ENCODE peak calls at places on chromosomes 13 and 19, in five cellular contexts. Z is tibial nerve, F is stomach, J is chondrocyte, S is SK-N-SH. N is an unnamed sample.

GRCh38 chr19:5632241-5632612 is 9.3 kb downstream of the SAFB start:
- DNase-seq in J (no peak), S (no peak), Z (no peak), F (no peak), N (no peak)

GRCh38 chr13:60591348-60591747 is 194.3 kb downstream of the TDRD3 start:
- DNase-seq in J (no peak), S (no peak), Z (no peak), F (no peak), N (no peak)

GRCh38 chr13:83621765-83622421 is 260.4 kb downstream of the SLITRK1 start:
- DNase-seq in J (no peak), F (no peak), S (no peak), Z (no peak), N (no peak)

GRCh38 chr19:4597278-4597974 is 37.9 kb upstream of the SEMA6B start:
- DNase-seq in J (no peak), Z (no peak), F (no peak), S (no peak), N (peak)

GRCh38 chr13:113138792-113139551 is 16.4 kb downstream of the F10 start:
- DNase-seq in S (no peak), F (peak), J (no peak), Z (no peak), N (no peak)

GRCh38 chr13:76231522-76232167 is 595.5 kb downstream of the LMO7 start:
- DNase-seq in Z (no peak), F (no peak), J (no peak), S (no peak), N (no peak)

GRCh38 chr19:15812059-15812722 is 3.3 kb downstream of the OR10H1 start:
- DNase-seq in Z (no peak), F (peak), S (no peak), J (no peak), N (no peak)

GRCh38 chr19:5993516-5994406 is 15.8 kb upstream of the RANBP3 start:
- DNase-seq in S (peak), J (no peak), Z (no peak), F (peak), N (no peak)

GRCh38 chr13:21504379-21504778 is 45.3 kb upstream of the ZDHHC20 start:
- DNase-seq in Z (no peak), F (no peak), S (peak), J (no peak), N (no peak)

GRCh38 chr13:106083620-106084350 is 451.7 kb downstream of the EFNB2 start:
- DNase-seq in Z (no peak), J (no peak), F (peak), S (peak), N (peak)

GRCh38 chr19:17281391-17282304 is at the start of gene ANKLE1:
- DNase-seq in F (peak), J (no peak), S (peak), Z (no peak), N (peak)

GRCh38 chr19:7751157-7751783 is 3.9 kb upstream of the CD209 start:
- DNase-seq in S (no peak), F (no peak), J (no peak), Z (no peak), N (no peak)

GRCh38 chr19:37966211-37967072 is 59.4 kb downstream of the SIPA1L3 start:
- DNase-seq in S (no peak), J (peak), F (no peak), Z (no peak), N (no peak)

GRCh38 chr19:1081301-1082164 is 13.6 kb downstream of the POLR2E start:
- DNase-seq in F (no peak), S (no peak), J (peak), Z (no peak), N (no peak)

GRCh38 chr13:21895769-21896168 is 224.9 kb downstream of the FGF9 start:
- DNase-seq in F (no peak), S (no peak), Z (no peak), J (no peak), N (no peak)

GRCh38 chr13:31882794-31883193 is 143.5 kb downstream of the RXFP2 start:
- DNase-seq in Z (no peak), S (no peak), F (no peak), J (no peak), N (no peak)

GRCh38 chr13:96089749-96090239 is at the start of gene HS6ST3:
- DNase-seq in J (no peak), Z (no peak), F (peak), S (peak), N (peak)

GRCh38 chr13:112796190-112796915 is 106.5 kb downstream of the ATP11A start:
- DNase-seq in J (no peak), F (peak), Z (no peak), S (no peak), N (no peak)

GRCh38 chr19:33300016-33300981 is 2.0 kb downstream of the CEBPA start:
- DNase-seq in Z (no peak), S (peak), J (peak), F (peak), N (no peak)

GRCh38 chr13:107043016-107043957 is 475.4 kb upstream of the ARGLU1 start:
- DNase-seq in J (no peak), S (no peak), F (no peak), Z (no peak), N (no peak)

GRCh38 chr13:27273658-27274425 is 3.2 kb downstream of the RASL11A start:
- DNase-seq in J (no peak), Z (no peak), F (no peak), S (no peak), N (no peak)

GRCh38 chr13:93505104-93505952 is 278.7 kb downstream of the GPC6 start:
- DNase-seq in S (no peak), J (no peak), Z (no peak), F (no peak), N (no peak)

GRCh38 chr19:53771133-53771532 is 53.0 kb downstream of the NLRP12 start:
- DNase-seq in Z (no peak), J (no peak), F (no peak), S (no peak), N (no peak)

GRCh38 chr19:36962346-36962745 is 46.2 kb downstream of the ZNF568 start:
- DNase-seq in Z (no peak), F (no peak), S (no peak), J (no peak), N (no peak)

GRCh38 chr13:28684257-28684656 is 25.3 kb downstream of the POMP start:
- DNase-seq in F (no peak), J (no peak), Z (no peak), S (no peak), N (no peak)

GRCh38 chr13:101390461-101390860 is 25.8 kb downstream of the NALCN start:
- DNase-seq in Z (no peak), F (no peak), J (no peak), S (no peak), N (no peak)

GRCh38 chr13:34310539-34310938 is 492.6 kb downstream of the RFC3 start:
- DNase-seq in F (no peak), Z (no peak), J (no peak), S (peak), N (no peak)

GRCh38 chr19:44753932-44754742 is 5.6 kb downstream of the BCL3 start:
- DNase-seq in F (peak), J (no peak), S (peak), Z (peak), N (peak)

GRCh38 chr19:3838661-3839060 is 30.2 kb downstream of the ZFR2 start:
- DNase-seq in Z (no peak), J (no peak), F (no peak), S (peak), N (no peak)

GRCh38 chr13:113863511-113864302 is at the start of gene GAS6:
- DNase-seq in F (peak), J (no peak), S (peak), Z (no peak), N (peak)

GRCh38 chr19:45428385-45429231 is 4.9 kb upstream of the ERCC1 start:
- DNase-seq in F (peak), S (peak), J (no peak), Z (no peak), N (peak)

GRCh38 chr13:67230774-67231480 is 791 bp upstream of the PCDH9 start:
- DNase-seq in Z (peak), J (peak), F (peak), S (peak), N (peak)

DNA sequence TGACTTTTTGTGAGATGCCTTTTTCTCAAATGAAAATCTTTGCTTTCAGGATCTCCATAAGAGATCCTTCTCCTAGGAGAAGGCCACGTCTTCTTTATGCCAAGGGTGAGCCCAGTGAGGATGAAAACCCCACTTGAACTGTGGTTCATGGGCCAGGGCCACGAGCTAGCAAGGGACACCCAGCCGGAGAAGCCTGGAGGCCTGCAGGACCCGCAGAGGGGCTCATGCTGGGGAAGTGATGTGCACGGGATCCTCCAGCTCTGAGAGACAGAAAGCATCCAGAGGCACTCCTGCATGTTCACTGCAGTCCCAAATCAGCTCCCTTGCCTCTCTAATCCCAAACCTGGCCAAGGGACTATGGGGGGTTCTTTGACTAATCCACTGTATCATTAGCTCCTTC is 168.9 kb downstream of the UQCRFS1 start:
- DNase-seq in Z (no peak), S (no peak), F (no peak), J (no peak), N (no peak)
- TF ChIP-seq CTCF in Z (no peak), S (no peak), F (no peak), J (no peak), N (no peak)

GRCh38 chr19:34366670-34367423 is 1.9 kb downstream of the GPI start:
- DNase-seq in F (no peak), Z (no peak), J (no peak), S (no peak), N (no peak)

GRCh38 chr19:34367424-34367957 is 2.5 kb downstream of the GPI start:
- DNase-seq in Z (no peak), F (no peak), J (no peak), S (no peak), N (no peak)

GRCh38 chr19:34370117-34370516 is 5.1 kb downstream of the GPI start:
- DNase-seq in S (no peak), F (no peak), Z (no peak), J (no peak), N (no peak)

GRCh38 chr19:34365463-34366401 is 736 bp downstream of the GPI start:
- DNase-seq in J (no peak), Z (no peak), F (peak), S (peak), N (no peak)

DNA sequence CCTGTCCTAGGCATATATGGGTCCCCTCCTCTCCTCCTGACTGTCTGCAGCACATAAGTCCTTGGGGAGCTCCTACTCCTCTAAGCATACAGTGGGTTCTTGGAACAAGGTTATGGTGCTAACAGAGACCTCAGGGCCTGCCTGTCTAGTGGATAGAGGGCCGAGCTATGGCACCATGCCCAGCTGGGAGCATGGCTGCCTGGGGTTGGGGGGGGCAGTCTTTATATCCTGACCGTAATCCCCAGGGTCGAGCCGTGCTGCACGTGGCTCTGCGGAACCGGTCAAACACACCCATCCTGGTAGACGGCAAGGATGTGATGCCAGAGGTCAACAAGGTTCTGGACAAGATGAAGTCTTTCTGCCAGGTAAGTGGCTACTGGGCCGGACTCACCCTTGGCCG is 3.3 kb downstream of the GPI start:
- DNase-seq in Z (no peak), J (no peak), S (no peak), F (no peak), N (no peak)
- TF ChIP-seq CTCF in Z (no peak), J (no peak), S (no peak), F (no peak), N (no peak)

DNA sequence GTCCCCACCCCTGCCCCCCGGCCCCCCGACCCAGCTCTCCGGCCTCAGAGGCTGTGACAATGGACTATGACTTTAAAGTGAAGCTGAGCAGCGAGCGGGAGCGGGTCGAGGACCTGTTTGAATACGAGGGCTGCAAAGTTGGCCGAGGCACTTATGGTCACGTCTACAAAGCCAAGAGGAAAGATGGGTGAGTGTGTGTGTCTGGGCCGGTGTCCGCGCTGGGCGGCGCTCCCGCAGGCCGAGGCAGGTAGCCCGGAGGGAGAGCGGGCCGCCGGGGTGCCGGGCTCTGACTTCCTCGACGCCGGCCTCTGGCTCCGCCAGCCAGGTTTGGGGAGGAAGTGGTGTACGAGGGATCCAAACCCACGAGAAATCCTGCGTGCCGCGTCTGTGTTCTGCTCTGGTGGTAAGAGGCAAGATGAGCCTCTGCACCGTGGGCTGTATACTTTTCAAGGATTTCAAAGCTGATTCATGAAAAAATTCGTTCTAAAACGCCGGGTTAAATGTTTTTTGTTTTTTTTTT is 714 bp downstream of the CDK8 start:
- DNase-seq in J (peak), Z (no peak), F (peak), S (peak), N (peak)
- TF ChIP-seq CTCF in J (peak), Z (no peak), F (no peak), S (no peak), N (peak)

GRCh38 chr13:23868521-23868920 is 20.7 kb downstream of the MIPEP start:
- DNase-seq in S (no peak), J (no peak), Z (no peak), F (no peak), N (no peak)

GRCh38 chr13:23876265-23876664 is 12.9 kb downstream of the MIPEP start:
- DNase-seq in F (no peak), S (peak), J (no peak), Z (no peak), N (no peak)

GRCh38 chr13:23870356-23871146 is 18.6 kb downstream of the MIPEP start:
- DNase-seq in J (no peak), F (no peak), Z (no peak), S (no peak), N (no peak)

GRCh38 chr13:23867027-23867491 is 22.1 kb downstream of the MIPEP start:
- DNase-seq in F (no peak), Z (no peak), J (no peak), S (no peak), N (no peak)

GRCh38 chr13:23871616-23872220 is 17.5 kb downstream of the MIPEP start:
- DNase-seq in J (no peak), Z (no peak), S (peak), F (no peak), N (peak)
- TF ChIP-seq CTCF in J (peak), Z (peak), S (peak), F (no peak), N (peak)

N was measured in GM13977.